ENCODE peak calls at places on chromosomes 6 and 20, in nine cellular contexts. F, D, U, B, S, R, E, P and T are unnamed samples.

GRCh38 chr6:90295854-90296345 is 743 bp downstream of the BACH2 start:
- DNase-seq in F (no peak), D (peak; percentile 33), U (peak; percentile 74), B (peak; percentile 31), S (peak; percentile 13), R (peak; percentile 56), E (peak; percentile 51), P (peak; percentile 56), T (peak; percentile 46)

GRCh38 chr6:5151955-5152401 is 66.8 kb downstream of the PPP1R3G start:
- DNase-seq in F (peak; percentile 52), D (no peak), U (no peak), B (no peak), S (no peak), R (no peak), E (no peak), P (no peak), T (no peak)

GRCh38 chr6:16059496-16059895 is 69.4 kb upstream of the MYLIP start:
- DNase-seq in F (no peak), D (peak; percentile 73), U (no peak), B (no peak), S (peak; percentile 59), R (peak; percentile 69), E (no peak), P (no peak), T (no peak)

GRCh38 chr20:23269954-23270353 is 80.6 kb upstream of the NXT1 start:
- DNase-seq in F (no peak), D (no peak), U (no peak), B (no peak), S (no peak), R (no peak), E (no peak), P (no peak), T (no peak)

GRCh38 chr6:12010635-12011275 is 1.4 kb upstream of the HIVEP1 start:
- DNase-seq in F (no peak), D (peak; percentile 46), U (peak; percentile 59), B (peak; percentile 26), S (peak; percentile 17), R (peak; percentile 76), E (no peak), P (peak; percentile 27), T (no peak)

GRCh38 chr6:147924598-147924997 is 416.1 kb downstream of the SAMD5 start:
- DNase-seq in F (no peak), D (no peak), U (no peak), B (no peak), S (no peak), R (no peak), E (no peak), P (no peak), T (no peak)

GRCh38 chr20:47681977-47682812 is 103.1 kb downstream of the SULF2 start:
- DNase-seq in F (no peak), D (no peak), U (no peak), B (peak; percentile 22), S (no peak), R (no peak), E (no peak), P (no peak), T (no peak)

GRCh38 chr20:32990426-32990825 is 13.8 kb downstream of the SUN5 start:
- DNase-seq in F (no peak), D (no peak), U (no peak), B (no peak), S (no peak), R (no peak), E (no peak), P (no peak), T (no peak)

GRCh38 chr6:125839471-125839870 is 48.7 kb downstream of the NCOA7 start:
- DNase-seq in F (no peak), D (no peak), U (no peak), B (no peak), S (no peak), R (no peak), E (no peak), P (no peak), T (no peak)

GRCh38 chr20:31967830-31968249 is at the start of gene XKR7:
- DNase-seq in F (no peak), D (peak; percentile 66), U (no peak), B (no peak), S (peak; percentile 73), R (peak; percentile 72), E (no peak), P (peak; percentile 16), T (no peak)

GRCh38 chr6:118912646-118913045 is 18.7 kb downstream of the ASF1A start:
- DNase-seq in F (no peak), D (no peak), U (no peak), B (no peak), S (no peak), R (no peak), E (no peak), P (no peak), T (no peak)